ENCODE peak calls at places on chromosomes 2 and 18, in seven cellular contexts. One of them, this sample, is unnamed.
A peak's percentile ranks its signal among the peaks of the same experiment; 100 is the strongest.

GRCh38 chr18:14964002-14964401 is 216.0 kb downstream of the ANKRD30B start:
- DNase-seq in HFF-Myc: no peak
- DNase-seq in OCI-LY7: no peak
- DNase-seq in IMR-90: no peak
- DNase-seq in astrocyte of the spinal cord: no peak
- DNase-seq in K562: no peak
- DNase-seq in tibial artery: no peak
- DNase-seq in this sample: no peak

GRCh38 chr18:9495916-9496540 is 20.7 kb downstream of the RALBP1 start:
- DNase-seq in HFF-Myc: no peak
- DNase-seq in OCI-LY7: no peak
- DNase-seq in IMR-90: no peak
- DNase-seq in astrocyte of the spinal cord: no peak
- DNase-seq in K562: no peak
- DNase-seq in tibial artery: no peak
- DNase-seq in this sample: no peak

GRCh38 chr18:2588666-2589344 is 17.4 kb downstream of the NDC80 start:
- DNase-seq in HFF-Myc: no peak
- DNase-seq in OCI-LY7: no peak
- DNase-seq in IMR-90: no peak
- DNase-seq in astrocyte of the spinal cord: no peak
- DNase-seq in K562: no peak
- DNase-seq in tibial artery: no peak
- DNase-seq in this sample: no peak

GRCh38 chr2:208175069-208175842 is 11.9 kb upstream of the CRYGA start:
- DNase-seq in HFF-Myc: peak; percentile 52
- DNase-seq in OCI-LY7: peak; percentile 66
- DNase-seq in IMR-90: peak; percentile 71
- DNase-seq in astrocyte of the spinal cord: peak; percentile 75
- DNase-seq in K562: peak; percentile 61
- DNase-seq in tibial artery: peak; percentile 86
- DNase-seq in this sample: peak; percentile 36

GRCh38 chr18:3624818-3625716 is 175.1 kb downstream of the TGIF1 start:
- DNase-seq in HFF-Myc: peak; percentile 83
- DNase-seq in OCI-LY7: no peak
- DNase-seq in IMR-90: peak; percentile 98
- DNase-seq in astrocyte of the spinal cord: peak; percentile 96
- DNase-seq in K562: peak; percentile 75
- DNase-seq in tibial artery: peak; percentile 72
- DNase-seq in this sample: peak; percentile 93

GRCh38 chr18:13918898-13919297 is 3.6 kb upstream of the MC2R start:
- DNase-seq in HFF-Myc: no peak
- DNase-seq in OCI-LY7: no peak
- DNase-seq in IMR-90: no peak
- DNase-seq in astrocyte of the spinal cord: no peak
- DNase-seq in K562: no peak
- DNase-seq in tibial artery: no peak
- DNase-seq in this sample: no peak

GRCh38 chr2:113720167-113720566 is 36.3 kb downstream of the SLC35F5 start:
- DNase-seq in HFF-Myc: no peak
- DNase-seq in OCI-LY7: peak; percentile 11
- DNase-seq in IMR-90: peak; percentile 20
- DNase-seq in astrocyte of the spinal cord: no peak
- DNase-seq in K562: peak; percentile 32
- DNase-seq in tibial artery: no peak
- DNase-seq in this sample: no peak

GRCh38 chr18:51563401-51563800 is 365.9 kb upstream of the MEX3C start:
- DNase-seq in HFF-Myc: no peak
- DNase-seq in OCI-LY7: peak; percentile 1
- DNase-seq in IMR-90: no peak
- DNase-seq in astrocyte of the spinal cord: no peak
- DNase-seq in K562: no peak
- DNase-seq in tibial artery: no peak
- DNase-seq in this sample: no peak

GRCh38 chr2:173571021-173571821 is 216.5 kb downstream of the CDCA7 start:
- DNase-seq in HFF-Myc: no peak
- DNase-seq in OCI-LY7: peak; percentile 50
- DNase-seq in IMR-90: peak; percentile 39
- DNase-seq in astrocyte of the spinal cord: peak; percentile 55
- DNase-seq in K562: peak; percentile 34
- DNase-seq in tibial artery: no peak
- DNase-seq in this sample: no peak

GRCh38 chr2:120224735-120225548 is 1.7 kb upstream of the TMEM185B start:
- DNase-seq in HFF-Myc: no peak
- DNase-seq in OCI-LY7: no peak
- DNase-seq in IMR-90: no peak
- DNase-seq in astrocyte of the spinal cord: no peak
- DNase-seq in K562: no peak
- DNase-seq in tibial artery: peak; percentile 46
- DNase-seq in this sample: no peak

GRCh38 chr2:25324905-25325592 is 16.7 kb downstream of the DNMT3A start:
- DNase-seq in HFF-Myc: no peak
- DNase-seq in OCI-LY7: no peak
- DNase-seq in IMR-90: peak; percentile 73
- DNase-seq in astrocyte of the spinal cord: peak; percentile 76
- DNase-seq in K562: no peak
- DNase-seq in tibial artery: peak; percentile 96
- DNase-seq in this sample: no peak

GRCh38 chr18:79590191-79591039 is 89.2 kb upstream of the CTDP1 start:
- DNase-seq in HFF-Myc: no peak
- DNase-seq in OCI-LY7: no peak
- DNase-seq in IMR-90: no peak
- DNase-seq in astrocyte of the spinal cord: peak; percentile 13
- DNase-seq in K562: no peak
- DNase-seq in tibial artery: no peak
- DNase-seq in this sample: no peak

GRCh38 chr2:66839551-66840320 is 404.8 kb downstream of the MEIS1 start:
- DNase-seq in HFF-Myc: peak; percentile 85
- DNase-seq in OCI-LY7: no peak
- DNase-seq in IMR-90: peak; percentile 100
- DNase-seq in astrocyte of the spinal cord: peak; percentile 97
- DNase-seq in K562: no peak
- DNase-seq in tibial artery: no peak
- DNase-seq in this sample: peak; percentile 4

GRCh38 chr2:36376992-36377738 is 21.6 kb downstream of the CRIM1 start:
- DNase-seq in HFF-Myc: no peak
- DNase-seq in OCI-LY7: no peak
- DNase-seq in IMR-90: no peak
- DNase-seq in astrocyte of the spinal cord: no peak
- DNase-seq in K562: no peak
- DNase-seq in tibial artery: no peak
- DNase-seq in this sample: no peak

GRCh38 chr18:63440219-63440618 is 17.9 kb upstream of the VPS4B start:
- DNase-seq in HFF-Myc: no peak
- DNase-seq in OCI-LY7: no peak
- DNase-seq in IMR-90: peak; percentile 11
- DNase-seq in astrocyte of the spinal cord: no peak
- DNase-seq in K562: no peak
- DNase-seq in tibial artery: no peak
- DNase-seq in this sample: no peak

GRCh38 chr2:43285987-43286386 is 59.6 kb upstream of the ZFP36L2 start:
- DNase-seq in HFF-Myc: no peak
- DNase-seq in OCI-LY7: no peak
- DNase-seq in IMR-90: no peak
- DNase-seq in astrocyte of the spinal cord: no peak
- DNase-seq in K562: no peak
- DNase-seq in tibial artery: no peak
- DNase-seq in this sample: no peak

GRCh38 chr2:185477452-185477851 is 261.2 kb upstream of the FSIP2 start:
- DNase-seq in HFF-Myc: no peak
- DNase-seq in OCI-LY7: no peak
- DNase-seq in IMR-90: no peak
- DNase-seq in astrocyte of the spinal cord: no peak
- DNase-seq in K562: no peak
- DNase-seq in tibial artery: no peak
- DNase-seq in this sample: no peak

GRCh38 chr2:152560163-152560562 is 157.1 kb downstream of the PRPF40A start:
- DNase-seq in HFF-Myc: no peak
- DNase-seq in OCI-LY7: no peak
- DNase-seq in IMR-90: peak; percentile 77
- DNase-seq in astrocyte of the spinal cord: peak; percentile 57
- DNase-seq in K562: no peak
- DNase-seq in tibial artery: no peak
- DNase-seq in this sample: no peak

GRCh38 chr2:26852405-26853348 is 4.7 kb downstream of the DPYSL5 start:
- DNase-seq in HFF-Myc: peak; percentile 39
- DNase-seq in OCI-LY7: no peak
- DNase-seq in IMR-90: no peak
- DNase-seq in astrocyte of the spinal cord: no peak
- DNase-seq in K562: no peak
- DNase-seq in tibial artery: no peak
- DNase-seq in this sample: no peak

GRCh38 chr18:53941601-53942335 is 282.7 kb downstream of the MBD2 start:
- DNase-seq in HFF-Myc: peak; percentile 1
- DNase-seq in OCI-LY7: peak; percentile 0
- DNase-seq in IMR-90: no peak
- DNase-seq in astrocyte of the spinal cord: no peak
- DNase-seq in K562: no peak
- DNase-seq in tibial artery: no peak
- DNase-seq in this sample: no peak

GRCh38 chr2:46769809-46770208 is 145.8 kb downstream of the MCFD2 start:
- DNase-seq in HFF-Myc: no peak
- DNase-seq in OCI-LY7: peak; percentile 10
- DNase-seq in IMR-90: peak; percentile 23
- DNase-seq in astrocyte of the spinal cord: no peak
- DNase-seq in K562: no peak
- DNase-seq in tibial artery: no peak
- DNase-seq in this sample: no peak

GRCh38 chr2:158979775-158980174 is 11.3 kb downstream of the TANC1 start:
- DNase-seq in HFF-Myc: no peak
- DNase-seq in OCI-LY7: no peak
- DNase-seq in IMR-90: peak; percentile 43
- DNase-seq in astrocyte of the spinal cord: no peak
- DNase-seq in K562: no peak
- DNase-seq in tibial artery: no peak
- DNase-seq in this sample: no peak

GRCh38 chr2:175166216-175166824 is 1.7 kb downstream of the ATF2 start:
- DNase-seq in HFF-Myc: no peak
- DNase-seq in OCI-LY7: no peak
- DNase-seq in IMR-90: no peak
- DNase-seq in astrocyte of the spinal cord: no peak
- DNase-seq in K562: no peak
- DNase-seq in tibial artery: no peak
- DNase-seq in this sample: no peak
- H3K4me3 ChIP-seq in HFF-Myc: peak overlapping the region; percentile 72
- H3K4me3 ChIP-seq in OCI-LY7: peak overlapping the region; percentile 99
- H3K4me3 ChIP-seq in IMR-90: no peak overlapping the region
- H3K4me3 ChIP-seq in astrocyte of the spinal cord: peak overlapping the region; percentile 100
- H3K4me3 ChIP-seq in K562: peak overlapping the region; percentile 69
- H3K4me3 ChIP-seq in tibial artery: peak overlapping the region; percentile 88
- H3K4me3 ChIP-seq in this sample: peak overlapping the region; percentile 98

DNA sequence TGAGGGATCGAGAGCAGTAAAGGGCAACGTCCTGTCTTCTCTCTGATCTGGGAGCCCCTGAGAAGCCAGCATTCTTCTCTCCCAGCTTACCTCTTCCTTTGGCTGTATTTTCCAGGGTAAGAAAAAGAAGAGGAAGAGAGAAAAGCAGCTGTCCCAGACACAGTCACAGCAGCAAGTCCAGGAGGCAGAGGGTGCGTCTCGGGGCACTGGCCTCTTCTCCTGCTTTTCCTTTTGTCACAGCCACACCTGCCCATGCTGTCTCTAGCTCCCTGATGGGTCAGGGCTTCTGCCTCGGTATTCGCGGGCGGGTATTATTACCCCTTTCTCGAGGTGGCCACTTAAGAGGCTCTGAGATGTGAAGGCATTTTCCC is 20.3 kb downstream of the TGOLN2 start:
- DNase-seq in HFF-Myc: no peak
- DNase-seq in OCI-LY7: no peak
- DNase-seq in IMR-90: no peak
- DNase-seq in astrocyte of the spinal cord: no peak
- DNase-seq in K562: no peak
- DNase-seq in tibial artery: no peak
- DNase-seq in this sample: no peak
- H3K4me3 ChIP-seq in HFF-Myc: no peak overlapping the region
- H3K4me3 ChIP-seq in OCI-LY7: no peak overlapping the region
- H3K4me3 ChIP-seq in IMR-90: no peak overlapping the region
- H3K4me3 ChIP-seq in astrocyte of the spinal cord: no peak overlapping the region
- H3K4me3 ChIP-seq in K562: no peak overlapping the region
- H3K4me3 ChIP-seq in tibial artery: no peak overlapping the region
- H3K4me3 ChIP-seq in this sample: peak overlapping the region; percentile 43

DNA sequence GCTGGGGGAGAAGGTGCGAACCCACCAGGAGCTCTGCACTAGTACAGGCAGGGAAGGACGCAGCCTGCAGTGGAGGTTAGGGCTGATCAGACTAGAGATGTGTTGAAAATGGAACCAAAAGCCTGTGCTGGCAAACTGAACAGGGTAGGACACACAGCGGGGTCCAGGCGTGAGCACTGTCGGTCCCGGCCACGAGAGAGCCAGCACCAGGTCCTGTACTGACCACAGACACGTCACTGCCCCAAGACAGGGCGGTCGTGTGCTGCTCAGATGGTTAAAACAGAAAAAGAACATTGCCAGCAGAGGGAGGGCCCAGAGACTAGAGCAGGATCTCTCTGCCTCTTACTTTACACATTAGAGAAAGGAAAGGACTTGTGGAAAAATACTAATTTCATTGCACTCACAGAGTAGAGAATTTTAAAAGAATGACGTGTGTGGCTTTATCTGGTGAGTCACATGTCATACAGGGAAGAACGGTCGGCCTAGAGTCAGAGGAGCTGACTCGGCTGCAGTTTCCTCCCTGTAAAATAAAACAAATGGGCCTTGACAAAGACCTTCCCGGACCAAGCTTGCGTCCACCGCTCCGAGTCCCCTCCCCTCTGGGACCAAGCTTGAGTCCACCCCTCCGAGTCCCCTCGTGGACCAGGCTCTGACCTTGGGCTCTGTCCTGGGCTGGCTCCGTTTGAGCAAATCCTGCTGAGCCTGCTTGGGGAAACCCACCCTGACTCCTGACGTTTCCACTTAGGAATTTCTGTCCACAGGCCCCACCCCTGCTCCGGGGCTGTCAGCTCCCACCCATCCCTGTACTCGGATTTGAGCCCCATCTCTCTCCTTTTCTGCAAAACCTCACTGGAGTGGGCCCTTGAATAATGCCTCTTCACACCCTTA is 16.7 kb upstream of the ADI1 start:
- DNase-seq in HFF-Myc: peak; percentile 75
- DNase-seq in OCI-LY7: peak; percentile 45
- DNase-seq in IMR-90: peak; percentile 94
- DNase-seq in astrocyte of the spinal cord: peak; percentile 95
- DNase-seq in K562: peak; percentile 66
- DNase-seq in tibial artery: peak; percentile 85
- DNase-seq in this sample: peak; percentile 66
- H3K4me3 ChIP-seq in HFF-Myc: peak overlapping the region; percentile 35
- H3K4me3 ChIP-seq in OCI-LY7: peak overlapping the region; percentile 70
- H3K4me3 ChIP-seq in IMR-90: peak overlapping the region; percentile 43
- H3K4me3 ChIP-seq in astrocyte of the spinal cord: peak overlapping the region; percentile 33
- H3K4me3 ChIP-seq in K562: peak overlapping the region; percentile 40
- H3K4me3 ChIP-seq in tibial artery: peak overlapping the region; percentile 51
- H3K4me3 ChIP-seq in this sample: peak overlapping the region; percentile 66

DNA sequence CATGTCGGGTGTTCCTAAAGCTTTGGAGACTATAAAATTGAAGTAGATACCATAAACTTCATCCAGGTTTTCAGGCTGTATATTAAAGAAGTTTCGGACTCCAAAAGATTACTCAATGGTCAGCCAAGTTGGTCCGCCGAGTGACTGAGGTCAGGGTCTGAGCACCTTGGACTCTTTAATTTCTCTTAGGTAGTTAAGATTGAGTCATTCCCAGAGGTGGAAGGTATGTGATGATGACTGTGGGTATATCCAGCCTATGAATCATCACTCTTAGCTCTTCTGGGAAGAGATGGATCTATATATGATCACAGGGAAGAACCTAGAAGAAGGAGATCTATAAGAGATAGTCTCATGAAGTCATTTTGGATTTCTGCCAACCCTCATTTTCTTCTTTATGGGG is 3.3 kb downstream of the ITGA6 start:
- DNase-seq in HFF-Myc: no peak
- DNase-seq in OCI-LY7: no peak
- DNase-seq in IMR-90: peak; percentile 33
- DNase-seq in astrocyte of the spinal cord: no peak
- DNase-seq in K562: no peak
- DNase-seq in tibial artery: no peak
- DNase-seq in this sample: no peak
- H3K4me3 ChIP-seq in HFF-Myc: no peak overlapping the region
- H3K4me3 ChIP-seq in OCI-LY7: no peak overlapping the region
- H3K4me3 ChIP-seq in IMR-90: no peak overlapping the region
- H3K4me3 ChIP-seq in astrocyte of the spinal cord: no peak overlapping the region
- H3K4me3 ChIP-seq in K562: no peak overlapping the region
- H3K4me3 ChIP-seq in tibial artery: no peak overlapping the region
- H3K4me3 ChIP-seq in this sample: no peak overlapping the region

This sample was measured in epithelial cell of proximal tubule.